ENCODE peak calls at places on chromosomes 3 and 15, in five cellular contexts. H is activated CD8-positive, alpha-beta memory T cell treated with anti-CD3 and anti-CD28 coated beads for 24 hours; B is globus pallidus; J is activated T-cell treated with anti-CD3 and anti-CD28 coated beads for 24 hours; X is IMR-90. Y is an unnamed sample.

GRCh38 chr15:31352911-31353811 is 26.5 kb downstream of the KLF13 start:
- DNase-seq in B (peak; percentile 93), J (no peak), X (peak; percentile 82), H (peak; percentile 79), Y (peak; percentile 84)

GRCh38 chr3:138399766-138400165 is 34.6 kb upstream of the ESYT3 start:
- DNase-seq in X (no peak), B (no peak), J (no peak), H (no peak), Y (no peak)

GRCh38 chr15:40334941-40335795 is 5.6 kb downstream of the CCDC9B start:
- DNase-seq in J (no peak), H (no peak), B (no peak), X (no peak), Y (no peak)

GRCh38 chr3:25493786-25494185 is 65.7 kb downstream of the RARB start:
- DNase-seq in H (no peak), B (no peak), X (peak; percentile 61), J (no peak), Y (no peak)

GRCh38 chr15:43150171-43150929 is 17.0 kb downstream of the TMEM62 start:
- DNase-seq in J (no peak), H (no peak), X (peak; percentile 98), B (no peak), Y (no peak)

GRCh38 chr15:49808341-49808740 is 187.5 kb downstream of the DTWD1 start:
- DNase-seq in J (no peak), B (no peak), X (no peak), H (no peak), Y (no peak)

GRCh38 chr3:60190073-60190472 is 1061.2 kb downstream of the FHIT start:
- DNase-seq in B (no peak), X (no peak), H (no peak), J (no peak), Y (no peak)

GRCh38 chr15:75620776-75621536 is 4.6 kb downstream of the SNUPN start:
- DNase-seq in J (no peak), H (no peak), B (no peak), X (peak; percentile 89), Y (peak; percentile 90)

GRCh38 chr3:133276594-133276993 is 123.3 kb upstream of the BFSP2 start:
- DNase-seq in B (no peak), J (no peak), X (no peak), H (no peak), Y (no peak)

GRCh38 chr3:53709856-53710674 is 136.2 kb downstream of the CHDH start:
- DNase-seq in J (peak; percentile 55), B (peak; percentile 54), X (peak; percentile 53), H (peak; percentile 81), Y (peak; percentile 70)

GRCh38 chr3:120157681-120158080 is 63.4 kb upstream of the GSK3B start:
- DNase-seq in B (no peak), J (no peak), X (no peak), H (no peak), Y (no peak)

GRCh38 chr15:25246641-25247417 is 192.0 kb downstream of the UBE3A start:
- DNase-seq in X (no peak), H (peak; percentile 28), J (no peak), B (no peak), Y (peak; percentile 64)

GRCh38 chr3:141094851-141095545 is 43.9 kb downstream of the SPSB4 start:
- DNase-seq in B (no peak), J (no peak), X (peak; percentile 9), H (no peak), Y (peak; percentile 82)

GRCh38 chr3:46848271-46849097 is 14.8 kb downstream of the MYL3 start:
- DNase-seq in X (peak; percentile 22), B (no peak), J (no peak), H (peak; percentile 68), Y (peak; percentile 74)

GRCh38 chr15:77823736-77824135 is 191.0 kb upstream of the LINGO1 start:
- DNase-seq in X (no peak), B (no peak), H (no peak), J (no peak), Y (no peak)

Y was measured in coronary artery.